ENCODE peak calls at places on chromosomes 2 and 18, in four cellular contexts. One of them, this sample, is unnamed.

GRCh38 chr2:30722936-30723725 is 84.1 kb downstream of the CAPN13 start:
- DNase-seq in left lung: no peak
- DNase-seq in activated T-cell treated with anti-CD3 and anti-CD28 coated beads for 1 hour: no peak
- DNase-seq in germinal center: no peak
- DNase-seq in this sample: no peak

GRCh38 chr2:112876971-112877361 is 34.0 kb upstream of the IL37 start:
- DNase-seq in left lung: no peak
- DNase-seq in activated T-cell treated with anti-CD3 and anti-CD28 coated beads for 1 hour: no peak
- DNase-seq in germinal center: no peak
- DNase-seq in this sample: no peak

GRCh38 chr2:10252651-10253050 is 50.1 kb upstream of the HPCAL1 start:
- DNase-seq in left lung: no peak
- DNase-seq in activated T-cell treated with anti-CD3 and anti-CD28 coated beads for 1 hour: no peak
- DNase-seq in germinal center: no peak
- DNase-seq in this sample: no peak

GRCh38 chr2:26670171-26670570 is 22.4 kb upstream of the KCNK3 start:
- DNase-seq in left lung: no peak
- DNase-seq in activated T-cell treated with anti-CD3 and anti-CD28 coated beads for 1 hour: no peak
- DNase-seq in germinal center: no peak
- DNase-seq in this sample: no peak

GRCh38 chr2:108921096-108922030 is 67.7 kb downstream of the EDAR start:
- DNase-seq in left lung: no peak
- DNase-seq in activated T-cell treated with anti-CD3 and anti-CD28 coated beads for 1 hour: no peak
- DNase-seq in germinal center: no peak
- DNase-seq in this sample: no peak

GRCh38 chr2:119276864-119277263 is 53.2 kb downstream of the STEAP3 start:
- DNase-seq in left lung: no peak
- DNase-seq in activated T-cell treated with anti-CD3 and anti-CD28 coated beads for 1 hour: no peak
- DNase-seq in germinal center: no peak
- DNase-seq in this sample: no peak

GRCh38 chr2:233428438-233428837 is 74.1 kb downstream of the DGKD start:
- DNase-seq in left lung: no peak
- DNase-seq in activated T-cell treated with anti-CD3 and anti-CD28 coated beads for 1 hour: no peak
- DNase-seq in germinal center: no peak
- DNase-seq in this sample: no peak

GRCh38 chr2:111108745-111109271 is 11.9 kb upstream of the BCL2L11 start:
- DNase-seq in left lung: no peak
- DNase-seq in activated T-cell treated with anti-CD3 and anti-CD28 coated beads for 1 hour: no peak
- DNase-seq in germinal center: no peak
- DNase-seq in this sample: no peak

GRCh38 chr2:239186516-239186915 is 214.3 kb downstream of the HDAC4 start:
- DNase-seq in left lung: no peak
- DNase-seq in activated T-cell treated with anti-CD3 and anti-CD28 coated beads for 1 hour: no peak
- DNase-seq in germinal center: no peak
- DNase-seq in this sample: no peak

GRCh38 chr2:194087569-194087968 is 1569.5 kb upstream of the SLC39A10 start:
- DNase-seq in left lung: no peak
- DNase-seq in activated T-cell treated with anti-CD3 and anti-CD28 coated beads for 1 hour: no peak
- DNase-seq in germinal center: no peak
- DNase-seq in this sample: no peak

GRCh38 chr2:128408349-128409305 is 90.0 kb upstream of the HS6ST1 start:
- DNase-seq in left lung: no peak
- DNase-seq in activated T-cell treated with anti-CD3 and anti-CD28 coated beads for 1 hour: no peak
- DNase-seq in germinal center: no peak
- DNase-seq in this sample: no peak

GRCh38 chr2:85902496-85902895 is 13.7 kb upstream of the ST3GAL5 start:
- DNase-seq in left lung: no peak
- DNase-seq in activated T-cell treated with anti-CD3 and anti-CD28 coated beads for 1 hour: no peak
- DNase-seq in germinal center: no peak
- DNase-seq in this sample: no peak

GRCh38 chr2:186098821-186099220 is 360.2 kb downstream of the FSIP2 start:
- DNase-seq in left lung: no peak
- DNase-seq in activated T-cell treated with anti-CD3 and anti-CD28 coated beads for 1 hour: no peak
- DNase-seq in germinal center: no peak
- DNase-seq in this sample: no peak

GRCh38 chr2:23449831-23450331 is 64.9 kb downstream of the KLHL29 start:
- DNase-seq in left lung: no peak
- DNase-seq in activated T-cell treated with anti-CD3 and anti-CD28 coated beads for 1 hour: no peak
- DNase-seq in germinal center: no peak
- DNase-seq in this sample: no peak

GRCh38 chr2:218694405-218695145 is 16.1 kb upstream of the TTLL4 start:
- DNase-seq in left lung: no peak
- DNase-seq in activated T-cell treated with anti-CD3 and anti-CD28 coated beads for 1 hour: no peak
- DNase-seq in germinal center: no peak
- DNase-seq in this sample: no peak

GRCh38 chr2:8457620-8458255 is 224.1 kb upstream of the ID2 start:
- DNase-seq in left lung: no peak
- DNase-seq in activated T-cell treated with anti-CD3 and anti-CD28 coated beads for 1 hour: no peak
- DNase-seq in germinal center: no peak
- DNase-seq in this sample: no peak

GRCh38 chr18:58758606-58759005 is 87.3 kb downstream of the MALT1 start:
- DNase-seq in left lung: no peak
- DNase-seq in activated T-cell treated with anti-CD3 and anti-CD28 coated beads for 1 hour: no peak
- DNase-seq in germinal center: no peak
- DNase-seq in this sample: no peak

GRCh38 chr18:6355789-6356589 is 58.7 kb downstream of the L3MBTL4 start:
- DNase-seq in left lung: no peak
- DNase-seq in activated T-cell treated with anti-CD3 and anti-CD28 coated beads for 1 hour: no peak
- DNase-seq in germinal center: no peak
- DNase-seq in this sample: no peak

GRCh38 chr2:69931832-69932595 is 17.1 kb downstream of the MXD1 start:
- DNase-seq in left lung: no peak
- DNase-seq in activated T-cell treated with anti-CD3 and anti-CD28 coated beads for 1 hour: no peak
- DNase-seq in germinal center: no peak
- DNase-seq in this sample: no peak

GRCh38 chr18:59640721-59641120 is 56.5 kb downstream of the CCBE1 start:
- DNase-seq in left lung: no peak
- DNase-seq in activated T-cell treated with anti-CD3 and anti-CD28 coated beads for 1 hour: no peak
- DNase-seq in germinal center: no peak
- DNase-seq in this sample: no peak

GRCh38 chr2:38634684-38635083 is 31.2 kb upstream of the GALM start:
- DNase-seq in left lung: no peak
- DNase-seq in activated T-cell treated with anti-CD3 and anti-CD28 coated beads for 1 hour: no peak
- DNase-seq in germinal center: no peak
- DNase-seq in this sample: no peak

GRCh38 chr2:16626497-16626896 is 39.1 kb downstream of the CYRIA start:
- DNase-seq in left lung: no peak
- DNase-seq in activated T-cell treated with anti-CD3 and anti-CD28 coated beads for 1 hour: no peak
- DNase-seq in germinal center: no peak
- DNase-seq in this sample: no peak

GRCh38 chr18:36009214-36009613 is 36.7 kb downstream of the RMP24 start:
- DNase-seq in left lung: no peak
- DNase-seq in activated T-cell treated with anti-CD3 and anti-CD28 coated beads for 1 hour: no peak
- DNase-seq in germinal center: no peak
- DNase-seq in this sample: no peak

GRCh38 chr2:167784071-167784400 is 463.4 kb downstream of the STK39 start:
- DNase-seq in left lung: no peak
- DNase-seq in activated T-cell treated with anti-CD3 and anti-CD28 coated beads for 1 hour: no peak
- DNase-seq in germinal center: no peak
- DNase-seq in this sample: no peak

GRCh38 chr18:63895190-63895589 is 7.7 kb downstream of the SERPINB2 start:
- DNase-seq in left lung: no peak
- DNase-seq in activated T-cell treated with anti-CD3 and anti-CD28 coated beads for 1 hour: no peak
- DNase-seq in germinal center: no peak
- DNase-seq in this sample: no peak

GRCh38 chr18:46485675-46486200 is 171.3 kb downstream of the LOXHD1 start:
- DNase-seq in left lung: no peak
- DNase-seq in activated T-cell treated with anti-CD3 and anti-CD28 coated beads for 1 hour: no peak
- DNase-seq in germinal center: no peak
- DNase-seq in this sample: no peak

GRCh38 chr18:74050807-74051206 is 96.8 kb downstream of the FBXO15 start:
- DNase-seq in left lung: no peak
- DNase-seq in activated T-cell treated with anti-CD3 and anti-CD28 coated beads for 1 hour: no peak
- DNase-seq in germinal center: no peak
- DNase-seq in this sample: no peak

GRCh38 chr18:26089247-26090129 is 925 bp downstream of the SS18 start:
- DNase-seq in left lung: no peak
- DNase-seq in activated T-cell treated with anti-CD3 and anti-CD28 coated beads for 1 hour: no peak
- DNase-seq in germinal center: no peak
- DNase-seq in this sample: no peak

GRCh38 chr2:64296150-64296500 is 151.9 kb upstream of the PELI1 start:
- DNase-seq in left lung: no peak
- DNase-seq in activated T-cell treated with anti-CD3 and anti-CD28 coated beads for 1 hour: no peak
- DNase-seq in germinal center: no peak
- DNase-seq in this sample: no peak

GRCh38 chr2:23900133-23900926 is 26.6 kb downstream of the ATAD2B start:
- DNase-seq in left lung: peak; percentile 31
- DNase-seq in activated T-cell treated with anti-CD3 and anti-CD28 coated beads for 1 hour: no peak
- DNase-seq in germinal center: no peak
- DNase-seq in this sample: no peak

GRCh38 chr18:77071711-77072292 is 60.8 kb downstream of the MBP start:
- DNase-seq in left lung: no peak
- DNase-seq in activated T-cell treated with anti-CD3 and anti-CD28 coated beads for 1 hour: peak; percentile 34
- DNase-seq in germinal center: no peak
- DNase-seq in this sample: no peak

GRCh38 chr2:217621391-217621801 is 381.4 kb downstream of the TNS1 start:
- DNase-seq in left lung: no peak
- DNase-seq in activated T-cell treated with anti-CD3 and anti-CD28 coated beads for 1 hour: no peak
- DNase-seq in germinal center: no peak
- DNase-seq in this sample: no peak

GRCh38 chr18:8341481-8342230 is 267.6 kb upstream of the RAB12 start:
- DNase-seq in left lung: no peak
- DNase-seq in activated T-cell treated with anti-CD3 and anti-CD28 coated beads for 1 hour: no peak
- DNase-seq in germinal center: no peak
- DNase-seq in this sample: no peak

GRCh38 chr18:31247574-31248199 is 70.3 kb upstream of the DSG1 start:
- DNase-seq in left lung: no peak
- DNase-seq in activated T-cell treated with anti-CD3 and anti-CD28 coated beads for 1 hour: no peak
- DNase-seq in germinal center: no peak
- DNase-seq in this sample: no peak

This sample was measured in esophagus squamous epithelium.